ENCODE peak calls at places on chromosomes 1 and 21, in five cellular contexts. One of them, this sample, is unnamed.

GRCh38 chr1:195908121-195908520 is 700.1 kb downstream of the KCNT2 start:
- DNase-seq in transverse colon: no peak
- DNase-seq in tibial nerve: no peak
- DNase-seq in body of pancreas: no peak
- DNase-seq in testis: no peak
- DNase-seq in this sample: no peak

GRCh38 chr1:58687516-58687915 is 12.3 kb downstream of the MYSM1 start:
- DNase-seq in tibial nerve: no peak
- DNase-seq in transverse colon: no peak
- DNase-seq in body of pancreas: peak; percentile 41
- DNase-seq in testis: no peak
- DNase-seq in this sample: no peak

GRCh38 chr1:20291621-20292020 is 946 bp downstream of the VWA5B1 start:
- DNase-seq in body of pancreas: no peak
- DNase-seq in tibial nerve: no peak
- DNase-seq in transverse colon: no peak
- DNase-seq in testis: peak; percentile 37
- DNase-seq in this sample: no peak

GRCh38 chr1:59696421-59697115 is 118.2 kb upstream of the HOOK1 start:
- DNase-seq in body of pancreas: no peak
- DNase-seq in testis: no peak
- DNase-seq in transverse colon: no peak
- DNase-seq in tibial nerve: no peak
- DNase-seq in this sample: no peak

GRCh38 chr1:77121503-77121902 is 97.7 kb downstream of the PIGK start:
- DNase-seq in tibial nerve: no peak
- DNase-seq in transverse colon: no peak
- DNase-seq in testis: no peak
- DNase-seq in body of pancreas: no peak
- DNase-seq in this sample: no peak

GRCh38 chr1:95723346-95723745 is 489.3 kb downstream of the RWDD3 start:
- DNase-seq in body of pancreas: no peak
- DNase-seq in testis: no peak
- DNase-seq in tibial nerve: no peak
- DNase-seq in transverse colon: no peak
- DNase-seq in this sample: no peak

GRCh38 chr1:24714859-24715520 is 30.3 kb upstream of the CLIC4 start:
- DNase-seq in body of pancreas: no peak
- DNase-seq in transverse colon: no peak
- DNase-seq in tibial nerve: peak; percentile 42
- DNase-seq in testis: peak; percentile 56
- DNase-seq in this sample: no peak

GRCh38 chr1:233700338-233700737 is 86.4 kb downstream of the KCNK1 start:
- DNase-seq in body of pancreas: no peak
- DNase-seq in transverse colon: no peak
- DNase-seq in testis: no peak
- DNase-seq in tibial nerve: no peak
- DNase-seq in this sample: no peak

GRCh38 chr1:44924835-44925464 is 61.4 kb downstream of the EIF2B3 start:
- DNase-seq in body of pancreas: no peak
- DNase-seq in tibial nerve: no peak
- DNase-seq in testis: no peak
- DNase-seq in transverse colon: no peak
- DNase-seq in this sample: peak; percentile 63

GRCh38 chr1:172976222-172977041 is 74.3 kb downstream of the TNFSF18 start:
- DNase-seq in tibial nerve: no peak
- DNase-seq in testis: no peak
- DNase-seq in body of pancreas: peak; percentile 81
- DNase-seq in transverse colon: peak; percentile 56
- DNase-seq in this sample: no peak

GRCh38 chr1:156691665-156692408 is 13.5 kb downstream of the CRABP2 start:
- DNase-seq in body of pancreas: no peak
- DNase-seq in transverse colon: no peak
- DNase-seq in tibial nerve: no peak
- DNase-seq in testis: no peak
- DNase-seq in this sample: no peak

GRCh38 chr1:67717876-67718275 is 32.9 kb downstream of the GADD45A start:
- DNase-seq in body of pancreas: no peak
- DNase-seq in transverse colon: peak; percentile 47
- DNase-seq in tibial nerve: no peak
- DNase-seq in testis: no peak
- DNase-seq in this sample: peak; percentile 23

GRCh38 chr21:46561448-46562095 is 43.3 kb downstream of the S100B start:
- DNase-seq in testis: no peak
- DNase-seq in body of pancreas: no peak
- DNase-seq in transverse colon: no peak
- DNase-seq in tibial nerve: no peak
- DNase-seq in this sample: no peak

GRCh38 chr1:41515131-41515678 is 30.7 kb upstream of the EDN2 start:
- DNase-seq in testis: no peak
- DNase-seq in transverse colon: peak; percentile 65
- DNase-seq in body of pancreas: peak; percentile 68
- DNase-seq in tibial nerve: no peak
- DNase-seq in this sample: no peak

GRCh38 chr1:201702936-201703335 is 126.0 kb upstream of the IPO9 start:
- DNase-seq in body of pancreas: peak; percentile 71
- DNase-seq in transverse colon: no peak
- DNase-seq in testis: no peak
- DNase-seq in tibial nerve: no peak
- DNase-seq in this sample: no peak

GRCh38 chr21:28371713-28372112 is 621.0 kb downstream of the LTN1 start:
- DNase-seq in transverse colon: no peak
- DNase-seq in body of pancreas: no peak
- DNase-seq in testis: no peak
- DNase-seq in tibial nerve: no peak
- DNase-seq in this sample: no peak

GRCh38 chr21:28374881-28375280 is 617.8 kb downstream of the LTN1 start:
- DNase-seq in body of pancreas: no peak
- DNase-seq in transverse colon: no peak
- DNase-seq in testis: no peak
- DNase-seq in tibial nerve: no peak
- DNase-seq in this sample: no peak

GRCh38 chr21:28378026-28378425 is 614.7 kb downstream of the LTN1 start:
- DNase-seq in transverse colon: no peak
- DNase-seq in tibial nerve: no peak
- DNase-seq in body of pancreas: no peak
- DNase-seq in testis: no peak
- DNase-seq in this sample: no peak

DNA sequence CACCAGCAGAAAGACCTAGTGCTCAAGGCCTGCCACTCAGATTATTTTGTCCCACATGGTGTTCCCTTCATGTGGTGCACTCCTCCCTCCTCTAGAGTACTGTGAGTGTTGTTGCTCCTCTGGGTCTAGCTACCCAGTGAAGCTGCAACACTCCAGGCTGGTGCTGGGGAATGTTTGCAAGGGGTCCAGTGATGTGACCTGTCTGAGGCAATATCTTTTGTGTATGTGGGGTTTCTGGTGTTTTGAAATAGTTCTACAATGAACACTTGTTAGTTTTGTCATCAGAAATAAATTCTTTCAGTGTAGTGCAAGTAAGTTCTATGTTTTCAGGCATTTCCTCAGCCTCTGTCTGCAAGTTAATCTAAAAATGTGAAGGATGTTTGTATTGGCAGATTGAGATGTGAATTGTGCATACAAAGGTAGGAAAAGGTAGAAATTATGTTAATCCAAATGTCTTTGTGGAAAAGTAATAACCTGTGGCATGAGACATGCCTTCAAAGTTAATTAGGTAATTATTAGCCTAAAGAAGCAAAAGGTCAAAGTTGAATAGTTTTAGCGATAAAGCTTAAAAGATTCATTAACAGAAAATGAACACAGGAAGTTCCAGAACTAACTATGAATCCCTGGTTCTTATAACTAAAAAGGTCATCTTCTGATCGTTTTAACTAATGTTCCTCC is 616.8 kb downstream of the LTN1 start:
- DNase-seq in transverse colon: no peak
- DNase-seq in tibial nerve: no peak
- DNase-seq in body of pancreas: no peak
- DNase-seq in testis: no peak
- DNase-seq in this sample: no peak
- TF ChIP-seq POLR2A in transverse colon: no peak
- TF ChIP-seq POLR2A in tibial nerve: no peak
- TF ChIP-seq POLR2A in body of pancreas: no peak
- TF ChIP-seq POLR2A in testis: no peak
- TF ChIP-seq POLR2A in this sample: no peak

GRCh38 chr21:35325953-35326352 is 276.9 kb upstream of the RUNX1 start:
- DNase-seq in transverse colon: no peak
- DNase-seq in testis: no peak
- DNase-seq in body of pancreas: no peak
- DNase-seq in tibial nerve: no peak
- DNase-seq in this sample: peak; percentile 24

GRCh38 chr21:35332841-35333426 is 283.8 kb upstream of the RUNX1 start:
- DNase-seq in transverse colon: no peak
- DNase-seq in body of pancreas: no peak
- DNase-seq in tibial nerve: no peak
- DNase-seq in testis: no peak
- DNase-seq in this sample: no peak

GRCh38 chr21:35329940-35330670 is 281.0 kb upstream of the RUNX1 start:
- DNase-seq in testis: peak; percentile 54
- DNase-seq in tibial nerve: no peak
- DNase-seq in body of pancreas: no peak
- DNase-seq in transverse colon: no peak
- DNase-seq in this sample: no peak

GRCh38 chr21:35326677-35327076 is 277.6 kb upstream of the RUNX1 start:
- DNase-seq in transverse colon: no peak
- DNase-seq in testis: no peak
- DNase-seq in tibial nerve: no peak
- DNase-seq in body of pancreas: no peak
- DNase-seq in this sample: no peak

DNA sequence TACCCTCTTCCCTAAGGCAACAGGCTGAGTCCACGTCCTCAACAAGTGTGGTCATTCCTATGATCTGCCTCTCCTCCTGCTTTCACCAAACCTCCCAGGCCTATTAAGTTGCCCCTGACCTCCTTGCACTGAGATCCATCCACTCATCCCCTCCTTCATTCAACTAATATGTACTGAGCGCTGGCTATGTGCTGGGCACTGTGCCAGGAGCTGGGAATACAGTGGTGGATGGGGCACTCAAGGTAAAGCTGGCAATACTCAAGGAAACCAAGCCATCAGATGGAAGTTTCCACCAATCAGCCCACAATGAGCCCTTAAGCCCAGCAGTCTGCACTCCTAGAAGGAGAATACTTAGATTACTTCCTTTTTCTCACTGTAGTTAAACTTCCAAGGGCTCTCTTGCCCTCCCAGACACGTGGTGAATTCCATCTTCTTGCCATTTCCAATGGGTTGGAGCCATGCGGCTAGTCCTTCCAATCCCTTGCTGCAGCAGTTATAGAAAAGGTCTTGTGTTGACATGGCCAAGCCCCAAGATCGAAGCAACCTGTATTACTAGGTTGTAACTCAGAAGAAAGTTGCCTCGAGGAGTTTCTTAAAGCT is 279.9 kb upstream of the RUNX1 start:
- DNase-seq in testis: no peak
- DNase-seq in tibial nerve: no peak
- DNase-seq in body of pancreas: no peak
- DNase-seq in transverse colon: no peak
- DNase-seq in this sample: no peak
- TF ChIP-seq POLR2A in testis: no peak
- TF ChIP-seq POLR2A in tibial nerve: no peak
- TF ChIP-seq POLR2A in body of pancreas: no peak
- TF ChIP-seq POLR2A in transverse colon: no peak
- TF ChIP-seq POLR2A in this sample: no peak

GRCh38 chr1:32361674-32362473 is 411 bp downstream of the FAM229A start:
- DNase-seq in transverse colon: peak; percentile 45
- DNase-seq in body of pancreas: peak; percentile 67
- DNase-seq in testis: peak; percentile 74
- DNase-seq in tibial nerve: peak; percentile 37
- DNase-seq in this sample: peak; percentile 46
- TF ChIP-seq POLR2A in transverse colon: no peak
- TF ChIP-seq POLR2A in body of pancreas: peak; percentile 23
- TF ChIP-seq POLR2A in testis: no peak
- TF ChIP-seq POLR2A in tibial nerve: no peak
- TF ChIP-seq POLR2A in this sample: no peak

DNA sequence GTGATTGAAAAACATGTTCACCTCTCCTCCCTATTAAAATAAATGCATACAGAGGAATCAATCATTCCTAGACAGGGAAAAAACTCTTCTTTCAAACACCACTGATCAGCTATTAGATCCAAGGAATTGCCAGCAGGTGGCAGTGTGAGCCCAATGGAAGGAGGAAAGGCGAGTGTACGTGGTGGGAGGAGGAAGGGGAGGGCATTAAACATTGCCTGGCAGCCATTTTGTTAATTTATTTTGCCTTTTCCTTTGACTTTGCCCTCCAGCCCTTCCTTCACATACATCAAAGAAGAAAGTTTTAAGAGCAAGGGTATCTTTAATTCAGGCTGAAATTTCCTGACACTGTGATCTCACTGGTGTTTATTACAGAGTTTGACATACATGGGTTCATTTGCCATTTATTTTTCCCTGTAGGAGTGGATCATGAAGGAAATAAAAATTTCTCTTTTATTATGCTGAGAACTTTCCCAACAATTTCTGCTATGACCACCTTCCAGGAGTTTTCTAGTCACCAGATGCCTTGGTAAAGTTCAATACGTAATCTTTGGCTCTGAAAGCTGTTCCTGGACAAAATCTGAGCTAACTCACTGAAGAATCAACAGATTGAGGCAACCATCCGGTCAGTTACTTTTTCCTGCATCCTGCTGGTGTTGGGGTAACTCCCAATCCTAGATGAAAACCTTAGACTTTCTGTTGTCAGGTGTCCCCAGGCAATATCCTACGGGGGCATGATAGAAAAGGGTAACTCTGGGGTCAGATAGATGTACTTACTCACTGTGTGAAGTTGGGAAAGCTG is 1.9 kb upstream of the GNAI3 start:
- DNase-seq in tibial nerve: peak; percentile 85
- DNase-seq in body of pancreas: peak; percentile 94
- DNase-seq in testis: peak; percentile 96
- DNase-seq in transverse colon: peak; percentile 94
- DNase-seq in this sample: peak; percentile 90
- TF ChIP-seq POLR2A in tibial nerve: no peak
- TF ChIP-seq POLR2A in body of pancreas: no peak
- TF ChIP-seq POLR2A in testis: no peak
- TF ChIP-seq POLR2A in transverse colon: peak; percentile 10
- TF ChIP-seq POLR2A in this sample: peak; percentile 3

GRCh38 chr1:183472488-183473285 is at the start of gene SMG7:
- DNase-seq in body of pancreas: no peak
- DNase-seq in testis: peak; percentile 49
- DNase-seq in tibial nerve: peak; percentile 16
- DNase-seq in transverse colon: peak; percentile 59
- DNase-seq in this sample: no peak
- TF ChIP-seq POLR2A in body of pancreas: peak; percentile 29
- TF ChIP-seq POLR2A in testis: no peak
- TF ChIP-seq POLR2A in tibial nerve: no peak
- TF ChIP-seq POLR2A in transverse colon: peak; percentile 41
- TF ChIP-seq POLR2A in this sample: no peak